ENCODE peak calls at places on chromosomes 1 and 21, in ten cellular contexts. L is testis; X is PC-9; K is lung; W is tibial nerve; Y is heart left ventricle; O is naive thymus-derived CD4-positive, alpha-beta T cell; R is kidney; M is tibial artery; J is breast epithelium. T is an unnamed sample.

GRCh38 chr1:51216631-51217030 is 19.4 kb upstream of the RNF11 start:
- DNase-seq in L (no peak), X (no peak), K (no peak), W (no peak), Y (no peak), O (no peak), R (no peak), M (no peak), J (no peak), T (no peak)

GRCh38 chr1:160103658-160104519 is 5.5 kb upstream of the IGSF8 start:
- DNase-seq in L (no peak), X (no peak), K (no peak), W (no peak), Y (no peak), O (no peak), R (no peak), M (no peak), J (no peak), T (no peak)

GRCh38 chr1:201302168-201302896 is 19.0 kb downstream of the PKP1 start:
- DNase-seq in L (no peak), X (no peak), K (no peak), W (no peak), Y (no peak), O (no peak), R (no peak), M (no peak), J (no peak), T (no peak)

GRCh38 chr1:243921113-243921512 is 71.1 kb upstream of the AKT3 start:
- DNase-seq in L (no peak), X (no peak), K (no peak), W (no peak), Y (no peak), O (no peak), R (no peak), M (no peak), J (no peak), T (no peak)

GRCh38 chr1:95659166-95659565 is 425.2 kb downstream of the RWDD3 start:
- DNase-seq in L (no peak), X (no peak), K (no peak), W (no peak), Y (no peak), O (no peak), R (no peak), M (no peak), J (no peak), T (no peak)

GRCh38 chr1:160629286-160630210 is 17.3 kb downstream of the SLAMF1 start:
- DNase-seq in L (peak), X (no peak), K (no peak), W (no peak), Y (peak), O (peak), R (no peak), M (no peak), J (no peak), T (peak)

GRCh38 chr1:224851210-224851849 is 78.1 kb upstream of the DNAH14 start:
- DNase-seq in L (peak), X (peak), K (peak), W (no peak), Y (peak), O (peak), R (no peak), M (no peak), J (peak), T (peak)

GRCh38 chr1:169989246-169989645 is 85.2 kb downstream of the KIFAP3 start:
- DNase-seq in L (no peak), X (no peak), K (no peak), W (no peak), Y (no peak), O (no peak), R (no peak), M (no peak), J (no peak), T (no peak)

GRCh38 chr1:36771222-36771621 is 263.1 kb downstream of the GRIK3 start:
- DNase-seq in L (no peak), X (no peak), K (no peak), W (no peak), Y (no peak), O (no peak), R (peak), M (no peak), J (no peak), T (no peak)

GRCh38 chr1:204254031-204254661 is 40.4 kb upstream of the GOLT1A start:
- DNase-seq in L (no peak), X (peak), K (peak), W (peak), Y (no peak), O (no peak), R (peak), M (peak), J (peak), T (peak)

GRCh38 chr1:154546264-154547043 is 12.0 kb downstream of the UBE2Q1 start:
- DNase-seq in L (peak), X (peak), K (peak), W (no peak), Y (peak), O (peak), R (no peak), M (no peak), J (no peak), T (peak)

GRCh38 chr21:42321231-42321630 is 6.0 kb upstream of the TFF3 start:
- DNase-seq in L (no peak), X (no peak), K (no peak), W (no peak), Y (no peak), O (no peak), R (no peak), M (no peak), J (no peak), T (no peak)

GRCh38 chr1:151596166-151596933 is 15.5 kb upstream of the SNX27 start:
- DNase-seq in L (peak), X (peak), K (no peak), W (no peak), Y (no peak), O (no peak), R (peak), M (no peak), J (no peak), T (no peak)

GRCh38 chr21:37357691-37358090 is 8.9 kb upstream of the DYRK1A start:
- DNase-seq in L (no peak), X (peak), K (no peak), W (no peak), Y (no peak), O (no peak), R (no peak), M (no peak), J (no peak), T (no peak)

GRCh38 chr21:44290327-44291077 is 4.8 kb downstream of the AIRE start:
- DNase-seq in L (no peak), X (no peak), K (no peak), W (no peak), Y (peak), O (no peak), R (peak), M (no peak), J (no peak), T (peak)

GRCh38 chr21:46329796-46330195 is 5.8 kb downstream of the PCNT start:
- DNase-seq in L (no peak), X (no peak), K (no peak), W (no peak), Y (no peak), O (no peak), R (peak), M (no peak), J (no peak), T (no peak)

GRCh38 chr1:148263128-148263905 is 111.2 kb upstream of the NBPF11 start:
- DNase-seq in L (peak), X (peak), K (peak), W (no peak), Y (peak), O (peak), R (peak), M (peak), J (peak), T (peak)

GRCh38 chr1:203036537-203036936 is 10.2 kb downstream of the PPFIA4 start:
- DNase-seq in L (no peak), X (no peak), K (no peak), W (no peak), Y (no peak), O (no peak), R (peak), M (no peak), J (no peak), T (no peak)

GRCh38 chr1:244450597-244451538 is 841 bp downstream of the ADSS2 start:
- DNase-seq in L (peak), X (no peak), K (peak), W (no peak), Y (peak), O (peak), R (peak), M (peak), J (peak), T (peak)

GRCh38 chr1:187655163-187655562 is 826.4 kb downstream of the PLA2G4A start:
- DNase-seq in L (no peak), X (no peak), K (no peak), W (no peak), Y (no peak), O (no peak), R (no peak), M (no peak), J (no peak), T (no peak)

GRCh38 chr1:209937996-209938959 is at the start of gene SYT14:
- DNase-seq in L (peak), X (no peak), K (no peak), W (no peak), Y (no peak), O (no peak), R (peak), M (no peak), J (no peak), T (peak)

GRCh38 chr1:211468595-211468994 is 23.4 kb downstream of the RD3 start:
- DNase-seq in L (peak), X (no peak), K (no peak), W (no peak), Y (no peak), O (no peak), R (no peak), M (no peak), J (no peak), T (no peak)

GRCh38 chr21:35981514-35982070 is 78.7 kb downstream of the SETD4 start:
- DNase-seq in L (peak), X (no peak), K (no peak), W (no peak), Y (no peak), O (no peak), R (no peak), M (no peak), J (no peak), T (no peak)

GRCh38 chr1:237864338-237865244 is 26.1 kb downstream of the ZP4 start:
- DNase-seq in L (peak), X (no peak), K (peak), W (no peak), Y (peak), O (no peak), R (peak), M (peak), J (no peak), T (peak)

GRCh38 chr1:33161061-33161681 is 20.7 kb downstream of the TRIM62 start:
- DNase-seq in L (peak), X (no peak), K (no peak), W (no peak), Y (peak), O (no peak), R (peak), M (no peak), J (no peak), T (peak)

GRCh38 chr1:2384130-2384860 is 7.1 kb downstream of the MORN1 start:
- DNase-seq in L (no peak), X (peak), K (no peak), W (no peak), Y (peak), O (no peak), R (peak), M (peak), J (no peak), T (peak)

GRCh38 chr1:161223805-161224694 is 622 bp upstream of the APOA2 start:
- DNase-seq in L (no peak), X (no peak), K (no peak), W (no peak), Y (no peak), O (no peak), R (no peak), M (no peak), J (no peak), T (no peak)

GRCh38 chr1:226939439-226940028 is 560 bp upstream of the COQ8A start:
- DNase-seq in L (peak), X (peak), K (peak), W (no peak), Y (peak), O (no peak), R (peak), M (peak), J (peak), T (peak)

GRCh38 chr1:119771770-119772169 is 3.1 kb upstream of the HMGCS2 start:
- DNase-seq in L (no peak), X (no peak), K (no peak), W (no peak), Y (no peak), O (no peak), R (no peak), M (no peak), J (no peak), T (no peak)

GRCh38 chr1:154520333-154520732 is 18.1 kb upstream of the SHE start:
- DNase-seq in L (peak), X (no peak), K (no peak), W (no peak), Y (peak), O (no peak), R (no peak), M (peak), J (no peak), T (no peak)

GRCh38 chr1:202639500-202639899 is 70.8 kb downstream of the SYT2 start:
- DNase-seq in L (no peak), X (no peak), K (no peak), W (no peak), Y (no peak), O (no peak), R (no peak), M (no peak), J (no peak), T (no peak)

GRCh38 chr1:6911974-6912373 is 126.7 kb downstream of the CAMTA1 start:
- DNase-seq in L (no peak), X (no peak), K (no peak), W (no peak), Y (no peak), O (no peak), R (no peak), M (no peak), J (no peak), T (no peak)

GRCh38 chr1:221963742-221964141 is 221.9 kb upstream of the DUSP10 start:
- DNase-seq in L (no peak), X (peak), K (no peak), W (no peak), Y (no peak), O (no peak), R (no peak), M (no peak), J (no peak), T (no peak)

GRCh38 chr1:164611754-164612642 is 53.0 kb downstream of the PBX1 start:
- DNase-seq in L (no peak), X (peak), K (no peak), W (no peak), Y (no peak), O (no peak), R (no peak), M (no peak), J (peak), T (no peak)

GRCh38 chr21:36698160-36699025 is 522 bp upstream of the SIM2 start:
- DNase-seq in L (no peak), X (peak), K (no peak), W (no peak), Y (peak), O (no peak), R (peak), M (no peak), J (no peak), T (no peak)

GRCh38 chr1:171718216-171718615 is 23.6 kb downstream of the VAMP4 start:
- DNase-seq in L (no peak), X (no peak), K (no peak), W (no peak), Y (no peak), O (no peak), R (no peak), M (no peak), J (no peak), T (no peak)

DNA sequence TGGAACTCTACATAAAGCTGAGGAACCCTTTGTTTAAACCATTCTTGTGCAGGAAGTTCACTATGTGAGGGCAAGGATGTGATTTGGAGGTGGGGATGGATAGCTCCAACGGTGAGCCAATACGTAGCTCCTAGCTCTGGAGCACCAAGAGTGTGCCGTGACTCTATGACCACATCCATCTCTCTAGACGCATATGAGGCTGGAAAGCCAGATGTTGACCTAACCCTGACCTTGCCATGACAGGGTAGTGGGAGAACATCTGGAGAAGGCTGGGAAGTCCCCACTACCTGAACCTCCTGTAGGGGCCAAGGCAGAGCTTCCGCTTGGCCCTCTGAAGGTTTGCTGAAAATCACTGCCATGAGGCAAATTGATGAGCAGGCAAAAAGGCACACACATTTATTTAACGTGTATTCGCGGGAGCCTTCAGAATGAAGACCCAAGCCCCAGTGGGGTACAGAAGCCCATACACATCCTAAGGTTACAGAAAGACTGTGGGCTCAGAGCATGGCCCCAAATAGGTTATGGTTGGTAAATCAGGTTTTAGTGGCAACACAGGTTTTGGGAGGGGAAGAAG is 43.4 kb downstream of the EIF2D start:
- DNase-seq in L (no peak), X (no peak), K (no peak), W (no peak), Y (no peak), O (no peak), R (no peak), M (no peak), J (no peak), T (no peak)
- H3K27ac ChIP-seq in L (no peak), X (no peak), K (no peak), W (no peak), Y (no peak), O (peak), R (no peak), M (no peak), J (no peak), T (no peak)

GRCh38 chr1:44405041-44405803 is at the start of gene RNF220:
- DNase-seq in L (peak), X (peak), K (peak), W (no peak), Y (peak), O (peak), R (peak), M (peak), J (no peak), T (peak)

GRCh38 chr1:44407430-44408180 is 2.5 kb downstream of the RNF220 start:
- DNase-seq in L (peak), X (no peak), K (no peak), W (no peak), Y (no peak), O (peak), R (no peak), M (no peak), J (no peak), T (peak)

GRCh38 chr1:44408181-44409018 is 3.3 kb downstream of the RNF220 start:
- DNase-seq in L (peak), X (no peak), K (no peak), W (no peak), Y (no peak), O (peak), R (no peak), M (no peak), J (no peak), T (peak)

GRCh38 chr1:44405804-44406743 is 1.0 kb downstream of the RNF220 start:
- DNase-seq in L (peak), X (no peak), K (no peak), W (no peak), Y (no peak), O (peak), R (no peak), M (peak), J (no peak), T (no peak)

DNA sequence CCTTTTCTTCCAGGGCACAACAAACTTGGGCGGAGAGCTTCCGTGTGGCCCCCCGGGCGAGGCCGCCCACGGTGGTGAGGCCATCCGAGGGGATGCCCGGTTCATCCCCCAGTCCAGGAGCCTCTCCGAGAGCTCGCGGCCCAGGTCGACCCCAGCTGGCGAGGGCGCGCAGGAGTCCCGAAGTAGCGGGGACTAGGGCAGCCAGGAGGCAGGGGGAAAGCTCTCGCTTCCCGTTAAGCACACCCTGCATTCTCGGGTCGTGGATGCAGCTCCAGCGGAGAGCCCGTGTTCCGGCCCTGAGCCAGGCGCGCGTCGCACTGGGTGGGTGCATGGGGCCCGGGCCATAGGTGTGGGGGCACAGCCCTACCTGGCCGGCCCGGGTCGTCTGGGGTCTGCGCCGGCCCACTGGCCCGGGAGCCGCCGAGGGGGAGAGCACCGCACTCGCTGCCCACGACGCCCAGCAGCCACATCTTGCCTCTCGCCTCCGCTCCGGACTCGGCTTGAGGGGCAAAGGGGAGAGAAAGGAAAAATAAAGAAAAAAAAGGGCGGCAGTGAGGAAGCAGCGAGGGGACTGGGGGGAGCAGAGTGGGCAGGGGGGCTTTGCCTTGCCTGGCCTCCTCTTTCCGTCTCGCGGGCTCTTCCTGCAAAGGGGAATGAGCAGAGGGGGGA is 1.8 kb downstream of the RNF220 start:
- DNase-seq in L (peak), X (no peak), K (no peak), W (no peak), Y (no peak), O (peak), R (peak), M (peak), J (no peak), T (peak)
- H3K4me3 ChIP-seq in L (peak), X (peak), K (no peak), W (peak), Y (peak), O (no peak), R (no peak), M (peak), J (peak), T (peak)

GRCh38 chr1:14888374-14888773 is 265.2 kb upstream of the TMEM51 start:
- DNase-seq in L (no peak), X (no peak), K (no peak), W (no peak), Y (no peak), O (no peak), R (no peak), M (no peak), J (no peak), T (no peak)
- H3K27ac ChIP-seq in L (no peak), X (no peak), K (no peak), W (no peak), Y (no peak), O (no peak), R (no peak), M (no peak), J (no peak), T (no peak)

DNA sequence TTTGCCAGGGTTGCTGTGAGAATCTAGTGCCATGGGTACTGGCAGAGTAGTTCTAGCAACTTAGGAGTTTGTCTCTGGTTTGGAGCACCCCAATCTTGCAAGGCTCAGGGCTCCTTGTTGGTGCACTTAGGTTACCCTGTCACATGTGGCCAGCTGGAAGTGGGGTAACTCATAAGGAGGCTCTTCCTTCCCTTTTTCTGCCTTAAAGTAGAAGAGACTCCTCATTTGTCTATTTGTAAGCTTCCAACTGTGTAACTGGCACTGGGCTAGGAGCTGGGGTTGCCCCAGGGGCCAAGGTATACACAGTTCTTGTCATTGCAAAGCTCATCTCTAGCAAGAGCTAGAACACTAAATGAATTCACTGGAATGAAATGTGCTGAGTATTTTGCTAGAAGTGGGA is 10.6 kb downstream of the MROH7 start:
- DNase-seq in L (no peak), X (no peak), K (no peak), W (no peak), Y (no peak), O (no peak), R (no peak), M (no peak), J (no peak), T (no peak)
- H3K4me3 ChIP-seq in L (no peak), X (no peak), K (no peak), W (no peak), Y (no peak), O (no peak), R (no peak), M (no peak), J (no peak), T (no peak)